ENCODE peak calls at places on chromosomes 5 and 9, in five cellular contexts. F is fibroblast of pulmonary artery, S is K562, E is thoracic aorta, X is left ventricle myocardium inferior. N is an unnamed sample.
A peak's percentile ranks its signal among the peaks of the same experiment; 100 is the strongest.

GRCh38 chr9:35114921-35115341 is 731 bp downstream of the ATOSB start:
- DNase-seq in F (peak; percentile 29), S (no peak), E (no peak), X (peak; percentile 80), N (peak; percentile 100)

GRCh38 chr9:33517373-33517772 is 6.7 kb upstream of the ANKRD18B start:
- DNase-seq in F (peak; percentile 61), S (peak; percentile 20), E (no peak), X (no peak), N (peak; percentile 73)

GRCh38 chr9:129514891-129515290 is 106.0 kb downstream of the C9orf50 start:
- DNase-seq in F (no peak), S (no peak), E (no peak), X (no peak), N (no peak)

GRCh38 chr5:100901851-100902341 is 1.2 kb downstream of the ST8SIA4 start:
- DNase-seq in F (peak; percentile 53), S (no peak), E (no peak), X (no peak), N (peak; percentile 93)

GRCh38 chr5:137735531-137736284 is at the start of gene KLHL3:
- DNase-seq in F (peak; percentile 63), S (no peak), E (no peak), X (peak; percentile 29), N (no peak)

GRCh38 chr5:98933446-98934072 is 4.8 kb upstream of the CHD1 start:
- DNase-seq in F (no peak), S (no peak), E (no peak), X (no peak), N (peak; percentile 82)

GRCh38 chr9:81814794-81815464 is 113.3 kb upstream of the SPATA31D4 start:
- DNase-seq in F (no peak), S (no peak), E (no peak), X (no peak), N (no peak)

GRCh38 chr9:111036068-111036789 is 2.0 kb downstream of the LPAR1 start:
- DNase-seq in F (peak; percentile 49), S (no peak), E (no peak), X (peak; percentile 66), N (no peak)

GRCh38 chr9:129776566-129776937 is 23.7 kb upstream of the PTGES start:
- DNase-seq in F (peak; percentile 20), S (peak; percentile 32), E (no peak), X (peak; percentile 26), N (peak; percentile 16)

GRCh38 chr9:34493972-34494535 is 28.7 kb downstream of the ENHO start:
- DNase-seq in F (peak; percentile 70), S (peak; percentile 58), E (no peak), X (peak; percentile 45), N (peak; percentile 67)

GRCh38 chr5:36392818-36393217 is 91.1 kb upstream of the RANBP3L start:
- DNase-seq in F (peak; percentile 55), S (no peak), E (no peak), X (no peak), N (no peak)

GRCh38 chr9:93679536-93680444 is 103.4 kb downstream of the PHF2 start:
- DNase-seq in F (no peak), S (no peak), E (no peak), X (peak; percentile 10), N (no peak)

GRCh38 chr9:96031366-96031824 is 155.9 kb downstream of the ERCC6L2 start:
- DNase-seq in F (no peak), S (no peak), E (peak; percentile 51), X (peak; percentile 35), N (no peak)

GRCh38 chr5:65050826-65051498 is 282.2 kb downstream of the CWC27 start:
- DNase-seq in F (no peak), S (no peak), E (no peak), X (no peak), N (no peak)

GRCh38 chr5:18792145-18792544 is 1157.9 kb downstream of the TAF11L14 start:
- DNase-seq in F (peak; percentile 1), S (no peak), E (no peak), X (no peak), N (no peak)

GRCh38 chr5:135739383-135739961 is 95.0 kb upstream of the SLC25A48 start:
- DNase-seq in F (no peak), S (no peak), E (no peak), X (no peak), N (no peak)

GRCh38 chr5:132810605-132811004 is 2.5 kb upstream of the SOWAHA start:
- DNase-seq in F (no peak), S (no peak), E (no peak), X (no peak), N (no peak)

GRCh38 chr5:132813599-132814440 is 718 bp downstream of the SOWAHA start:
- DNase-seq in F (no peak), S (no peak), E (no peak), X (no peak), N (peak; percentile 68)

GRCh38 chr5:132814441-132815294 is 1.6 kb downstream of the SOWAHA start:
- DNase-seq in F (no peak), S (no peak), E (no peak), X (no peak), N (no peak)

GRCh38 chr5:132812949-132813598 is at the start of gene SOWAHA:
- DNase-seq in F (no peak), S (no peak), E (no peak), X (no peak), N (no peak)

DNA sequence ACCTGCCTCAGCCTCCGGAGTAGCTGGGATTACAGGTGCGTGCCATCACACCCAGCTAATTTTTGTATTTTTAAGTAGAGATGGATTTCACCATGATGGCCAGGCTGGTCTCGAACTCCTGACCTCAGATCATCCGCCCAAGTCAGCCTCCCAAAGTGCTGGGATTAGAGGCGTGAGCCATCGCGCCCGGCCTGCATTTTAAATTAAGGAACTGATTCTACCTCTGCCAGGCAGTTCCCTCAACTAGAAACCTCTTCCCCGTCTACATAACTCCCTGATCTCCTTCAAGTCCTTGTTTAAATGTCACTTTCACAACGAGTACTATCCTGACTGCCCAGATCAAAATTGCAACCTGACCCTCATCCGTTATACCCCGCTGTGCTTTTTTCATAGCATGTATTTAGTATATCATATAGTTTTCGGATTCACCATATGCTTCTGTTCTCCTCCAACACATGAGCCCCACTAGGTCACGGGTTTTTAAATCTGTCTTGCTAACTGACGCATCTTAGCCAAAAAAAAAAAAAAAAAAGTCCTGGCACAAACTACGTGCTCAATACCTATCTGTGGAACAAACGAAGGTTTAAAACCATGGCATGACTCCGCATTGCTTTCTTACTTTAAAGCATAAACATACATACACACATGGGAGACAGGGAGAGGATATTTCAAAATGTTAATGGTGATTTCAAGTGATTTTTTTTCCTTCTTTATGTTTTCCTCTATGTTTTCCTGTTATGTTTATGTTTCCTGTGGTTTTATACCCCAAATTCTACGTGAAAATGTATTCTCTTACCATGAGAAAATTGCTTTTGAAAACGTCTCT is 766 bp upstream of the SOWAHA start:
- DNase-seq in F (no peak), S (no peak), E (no peak), X (no peak), N (no peak)
- H3K4me3 ChIP-seq in F (no peak overlapping the region), S (no peak overlapping the region), E (no peak overlapping the region), X (peak overlapping the region; percentile 66), N (peak overlapping the region; percentile 16)

GRCh38 chr9:100577776-100578448 is at the start of gene CAVIN4:
- DNase-seq in F (peak; percentile 33), S (no peak), E (no peak), X (no peak), N (no peak)

GRCh38 chr9:100581081-100581480 is 3.2 kb downstream of the CAVIN4 start:
- DNase-seq in F (no peak), S (no peak), E (no peak), X (no peak), N (no peak)

GRCh38 chr9:100580255-100580654 is 2.4 kb downstream of the CAVIN4 start:
- DNase-seq in F (no peak), S (no peak), E (no peak), X (peak; percentile 51), N (no peak)

GRCh38 chr9:100579665-100580064 is 1.8 kb downstream of the CAVIN4 start:
- DNase-seq in F (peak; percentile 48), S (no peak), E (no peak), X (no peak), N (no peak)

GRCh38 chr9:100578610-100579009 is 731 bp downstream of the CAVIN4 start:
- DNase-seq in F (no peak), S (no peak), E (no peak), X (no peak), N (no peak)
- H3K4me3 ChIP-seq in F (no peak overlapping the region), S (no peak overlapping the region), E (no peak overlapping the region), X (peak overlapping the region; percentile 67), N (no peak overlapping the region)

GRCh38 chr9:109319072-109319630 is 1.7 kb downstream of the EPB41L4B start:
- DNase-seq in F (no peak), S (no peak), E (no peak), X (no peak), N (no peak)

GRCh38 chr9:109321727-109322126 is 868 bp upstream of the EPB41L4B start:
- DNase-seq in F (no peak), S (no peak), E (no peak), X (no peak), N (no peak)

GRCh38 chr9:109320734-109321448 is at the start of gene EPB41L4B:
- DNase-seq in F (peak; percentile 75), S (peak; percentile 95), E (peak; percentile 32), X (peak; percentile 84), N (peak; percentile 83)

GRCh38 chr9:109319631-109320233 is 1.1 kb downstream of the EPB41L4B start:
- DNase-seq in F (no peak), S (no peak), E (no peak), X (no peak), N (peak; percentile 22)

GRCh38 chr9:109320338-109320733 is 523 bp downstream of the EPB41L4B start:
- DNase-seq in F (no peak), S (peak; percentile 63), E (no peak), X (no peak), N (peak; percentile 36)
- H3K4me3 ChIP-seq in F (no peak overlapping the region), S (no peak overlapping the region), E (no peak overlapping the region), X (peak overlapping the region; percentile 70), N (no peak overlapping the region)

GRCh38 chr5:131981516-131981915 is 29.9 kb downstream of the ACSL6 start:
- DNase-seq in F (no peak), S (no peak), E (no peak), X (no peak), N (no peak)
- H3K4me3 ChIP-seq in F (no peak overlapping the region), S (no peak overlapping the region), E (no peak overlapping the region), X (no peak overlapping the region), N (no peak overlapping the region)